ENCODE peak calls at places on chromosomes 13 and 19, in eight cellular contexts. F is right atrium auricular region, N is neural crest cell, M is foreskin keratinocyte, O is nephron progenitor cell, J is GM12865, K is stomach, U is lung. Z is an unnamed sample.

GRCh38 chr19:31350033-31350692 is 927 bp upstream of the TSHZ3 start:
- DNase-seq in F (no peak), M (no peak), O (peak; percentile 51), U (no peak), J (no peak), N (no peak), K (no peak), Z (peak; percentile 28)

GRCh38 chr19:34084396-34085145 is 87.7 kb upstream of the LSM14A start:
- DNase-seq in J (no peak), M (no peak), K (no peak), F (no peak), N (no peak), O (no peak), U (no peak), Z (no peak)

GRCh38 chr19:8393871-8394250 is 3.7 kb downstream of the RAB11B start:
- DNase-seq in J (no peak), F (no peak), N (no peak), O (no peak), U (no peak), K (no peak), M (no peak), Z (no peak)

GRCh38 chr19:3516675-3517207 is 10.6 kb downstream of the FZR1 start:
- DNase-seq in N (no peak), J (peak; percentile 47), F (no peak), K (peak; percentile 68), O (no peak), U (no peak), M (no peak), Z (no peak)

GRCh38 chr19:10742494-10742893 is 24.6 kb downstream of the DNM2 start:
- DNase-seq in M (no peak), N (no peak), O (no peak), F (no peak), K (peak; percentile 48), U (no peak), J (no peak), Z (no peak)

GRCh38 chr13:68551701-68552522 is 1321.8 kb upstream of the PCDH9 start:
- DNase-seq in M (no peak), O (no peak), U (no peak), J (no peak), K (no peak), N (no peak), F (no peak), Z (no peak)

GRCh38 chr19:46919324-46919723 is 58.5 kb downstream of the ARHGAP35 start:
- DNase-seq in M (no peak), J (no peak), K (no peak), F (no peak), N (no peak), O (no peak), U (no peak), Z (no peak)

GRCh38 chr13:39970177-39970846 is 314.9 kb downstream of the COG6 start:
- DNase-seq in K (no peak), M (no peak), N (no peak), O (no peak), U (no peak), J (peak; percentile 24), F (no peak), Z (no peak)

GRCh38 chr13:99949657-99950413 is 21.7 kb downstream of the ZIC5 start:
- DNase-seq in K (no peak), M (no peak), F (no peak), J (no peak), N (no peak), O (peak; percentile 44), U (no peak), Z (no peak)

GRCh38 chr19:12364391-12365093 is 941 bp downstream of the ZNF442 start:
- DNase-seq in U (peak; percentile 29), K (no peak), J (peak; percentile 3), O (peak; percentile 29), N (peak; percentile 20), F (peak; percentile 60), M (no peak), Z (peak; percentile 56)

GRCh38 chr13:40377783-40378182 is 288.7 kb downstream of the FOXO1 start:
- DNase-seq in M (no peak), J (no peak), F (no peak), N (no peak), K (no peak), O (no peak), U (no peak), Z (no peak)

GRCh38 chr19:17227798-17228367 is 1.9 kb downstream of the OCEL1 start:
- DNase-seq in F (no peak), O (no peak), J (no peak), N (no peak), K (no peak), U (no peak), M (no peak), Z (no peak)

GRCh38 chr19:18501832-18502231 is 20.0 kb downstream of the ELL start:
- DNase-seq in O (no peak), K (peak; percentile 74), F (no peak), M (no peak), J (no peak), N (no peak), U (no peak), Z (no peak)

GRCh38 chr13:45909724-45910123 is 58.2 kb upstream of the SIAH3 start:
- DNase-seq in O (no peak), U (no peak), J (no peak), M (no peak), N (no peak), F (no peak), K (no peak), Z (no peak)

GRCh38 chr19:49712397-49712859 is 21.5 kb downstream of the CPT1C start:
- DNase-seq in M (no peak), K (no peak), U (peak; percentile 37), J (peak; percentile 21), F (no peak), N (peak; percentile 28), O (peak; percentile 48), Z (no peak)

GRCh38 chr13:111204438-111205177 is 89.5 kb downstream of the ARHGEF7 start:
- DNase-seq in N (no peak), M (peak; percentile 8), O (peak; percentile 18), K (no peak), F (peak; percentile 81), J (no peak), U (peak; percentile 64), Z (no peak)

GRCh38 chr19:43754562-43755255 is at the start of gene SMG9:
- DNase-seq in F (peak; percentile 97), K (peak; percentile 99), M (peak; percentile 93), O (peak; percentile 99), U (peak; percentile 98), N (peak; percentile 98), J (peak; percentile 98), Z (peak; percentile 92)

GRCh38 chr19:28968721-28969120 is 244.2 kb downstream of the UQCRFS1 start:
- DNase-seq in M (no peak), O (no peak), J (no peak), U (no peak), F (no peak), K (no peak), N (no peak), Z (no peak)
- TF ChIP-seq CTCF in M (no peak), O (no peak), J (no peak), U (no peak), F (no peak), K (no peak), N (no peak), Z (no peak)

GRCh38 chr19:52748336-52748950 is 13.6 kb upstream of the ZNF611 start:
- DNase-seq in O (no peak), F (peak; percentile 68), U (no peak), N (no peak), M (no peak), K (no peak), J (peak; percentile 12), Z (no peak)
- TF ChIP-seq CTCF in O (peak; percentile 47), F (peak; percentile 64), U (no peak), N (peak; percentile 68), M (peak; percentile 50), K (peak; percentile 43), J (no peak), Z (no peak)

GRCh38 chr13:87677334-87678234 is 6.4 kb downstream of the SLITRK5 start:
- DNase-seq in U (no peak), J (no peak), M (no peak), F (no peak), O (peak; percentile 67), K (no peak), N (peak; percentile 41), Z (peak; percentile 21)

GRCh38 chr13:87676254-87677042 is 5.3 kb downstream of the SLITRK5 start:
- DNase-seq in U (no peak), K (no peak), O (no peak), F (no peak), M (no peak), N (no peak), J (no peak), Z (peak; percentile 17)

GRCh38 chr13:87678353-87678752 is 7.2 kb downstream of the SLITRK5 start:
- DNase-seq in K (no peak), N (no peak), M (no peak), O (no peak), U (no peak), F (no peak), J (no peak), Z (peak; percentile 8)

GRCh38 chr13:87677043-87677333 is 5.8 kb downstream of the SLITRK5 start:
- DNase-seq in J (no peak), K (no peak), U (no peak), O (no peak), N (no peak), F (no peak), M (no peak), Z (peak; percentile 18)

GRCh38 chr13:87680298-87680697 is 9.1 kb downstream of the SLITRK5 start:
- DNase-seq in M (peak; percentile 38), U (no peak), O (no peak), K (no peak), N (no peak), J (no peak), F (no peak), Z (no peak)
- TF ChIP-seq CTCF in M (peak; percentile 63), U (no peak), O (no peak), K (no peak), N (peak; percentile 68), J (no peak), F (no peak), Z (no peak)

GRCh38 chr19:35903550-35904179 is 1.3 kb downstream of the HCST start:
- DNase-seq in F (peak; percentile 79), M (no peak), K (peak; percentile 77), U (peak; percentile 77), O (peak; percentile 64), J (peak; percentile 96), N (no peak), Z (peak; percentile 74)
- TF ChIP-seq CTCF in F (no peak), M (no peak), K (no peak), U (no peak), O (no peak), J (no peak), N (no peak), Z (no peak)

Z was measured in GM20000.